ENCODE peak calls at places on chromosomes 11 and 22, in nine cellular contexts. U is HT1080; S is AG09309; E is central memory CD4-positive, alpha-beta T cell; B is activated naive CD4-positive, alpha-beta T cell; H is WTC11; X is GM23248; W is GDM1; T is NCI-H1092 treated with DMSO at 0.1 percent for 48 hours. P is an unnamed sample.

GRCh38 chr22:43823911-43824665 is 12.0 kb upstream of the EFCAB6 start:
- DNase-seq in T (no peak), U (no peak), H (no peak), S (no peak), E (no peak), B (no peak), X (no peak), W (no peak), P (no peak)

GRCh38 chr22:41893591-41894375 is 21.1 kb downstream of the SHISA8 start:
- DNase-seq in H (no peak), B (no peak), T (no peak), X (no peak), E (no peak), U (no peak), S (no peak), W (no peak), P (no peak)

GRCh38 chr11:37459430-37459829 is 861.4 kb upstream of the RAG2 start:
- DNase-seq in H (no peak), T (no peak), W (no peak), S (no peak), X (no peak), E (no peak), B (no peak), U (no peak), P (no peak)

GRCh38 chr11:1873048-1873812 is 18.5 kb downstream of the PRR33 start:
- DNase-seq in U (peak), B (no peak), E (no peak), H (no peak), X (peak), W (no peak), T (no peak), S (no peak), P (no peak)

GRCh38 chr11:122440783-122441701 is 214.5 kb upstream of the UBASH3B start:
- DNase-seq in B (no peak), S (no peak), U (no peak), X (peak), H (peak), W (no peak), E (no peak), T (peak), P (no peak)

GRCh38 chr11:62438641-62439040 is 19.8 kb downstream of the SCGB1A1 start:
- DNase-seq in H (no peak), U (no peak), E (no peak), W (no peak), T (no peak), S (no peak), X (no peak), B (no peak), P (no peak)

GRCh38 chr22:40567106-40567505 is 69.4 kb downstream of the MRTFA start:
- DNase-seq in T (no peak), S (no peak), H (no peak), U (peak), B (no peak), W (no peak), E (no peak), X (peak), P (no peak)

GRCh38 chr11:74935285-74935684 is 13.6 kb downstream of the XRRA1 start:
- DNase-seq in T (no peak), H (no peak), U (no peak), W (no peak), E (no peak), X (no peak), S (no peak), B (no peak), P (no peak)

GRCh38 chr22:29359469-29359868 is 28.9 kb downstream of the AP1B1 start:
- DNase-seq in B (no peak), E (no peak), W (no peak), U (peak), T (no peak), X (peak), S (no peak), H (peak), P (peak)

GRCh38 chr11:107587306-107587979 is 3.5 kb upstream of the ELMOD1 start:
- DNase-seq in S (no peak), U (peak), E (no peak), W (no peak), X (peak), T (no peak), B (no peak), H (no peak), P (no peak)

GRCh38 chr11:22244986-22245592 is 52.2 kb downstream of the ANO5 start:
- DNase-seq in U (peak), E (no peak), S (peak), H (peak), X (peak), B (no peak), W (peak), T (peak), P (peak)

GRCh38 chr11:134535029-134536025 is 123.3 kb upstream of the B3GAT1 start:
- DNase-seq in X (no peak), T (no peak), E (no peak), H (no peak), S (no peak), W (no peak), U (no peak), B (no peak), P (no peak)

GRCh38 chr11:134592391-134592990 is 180.4 kb upstream of the B3GAT1 start:
- DNase-seq in X (no peak), T (no peak), U (peak), B (no peak), E (no peak), S (no peak), H (peak), W (peak), P (peak)

GRCh38 chr11:33582636-33583325 is 117.8 kb downstream of the C11orf91 start:
- DNase-seq in X (no peak), B (no peak), T (no peak), U (no peak), E (no peak), W (no peak), H (no peak), S (no peak), P (no peak)

GRCh38 chr11:324131-324530 is 3.5 kb upstream of the IFITM3 start:
- DNase-seq in X (no peak), B (no peak), T (no peak), S (no peak), H (no peak), W (no peak), E (no peak), U (no peak), P (no peak)

GRCh38 chr22:48222742-48223487 is 1460.5 kb downstream of the TBC1D22A start:
- DNase-seq in S (no peak), X (no peak), E (no peak), B (no peak), U (no peak), T (no peak), H (no peak), W (no peak), P (no peak)

GRCh38 chr11:11769782-11770181 is 72.0 kb upstream of the USP47 start:
- DNase-seq in T (no peak), H (no peak), E (no peak), B (no peak), W (no peak), X (no peak), U (no peak), S (no peak), P (no peak)

GRCh38 chr11:14249121-14249963 is 109.6 kb downstream of the RRAS2 start:
- DNase-seq in W (peak), H (peak), T (peak), U (peak), X (peak), S (peak), E (peak), B (peak), P (peak)